ENCODE peak calls at places on chromosomes 4 and X, in six cellular contexts. D, Z, W, P, G and I are unnamed samples. For H3K4me1, the result is how much of the 10 kb centered on the place peaks cover.

GRCh38 chr4:137664055-137664405 is 131.7 kb upstream of the PCDH18 start:
- DNase-seq in D (peak), Z (no peak), W (no peak), P (no peak), G (no peak), I (no peak)

GRCh38 chrX:9308426-9308825 is 156.4 kb upstream of the TBL1X start:
- DNase-seq in D (no peak), Z (no peak), W (no peak), P (no peak), G (no peak), I (no peak)

GRCh38 chrX:40151211-40152172 is 53.7 kb upstream of the BCOR start:
- DNase-seq in D (peak), Z (no peak), W (no peak), P (peak), G (no peak), I (no peak)

GRCh38 chr4:173167793-173168395 is 717 bp upstream of the GALNT7 start:
- DNase-seq in D (peak), Z (peak), W (peak), P (no peak), G (no peak), I (no peak)

GRCh38 chr4:152728343-152728742 is 48.5 kb upstream of the TMEM154 start:
- DNase-seq in D (no peak), Z (no peak), W (no peak), P (no peak), G (no peak), I (no peak)

GRCh38 chr4:11743236-11743635 is 314.5 kb upstream of the HS3ST1 start:
- DNase-seq in D (no peak), Z (peak), W (no peak), P (no peak), G (no peak), I (no peak)

GRCh38 chrX:153793291-153793690 is 884 bp downstream of the IDH3G start:
- DNase-seq in D (peak), Z (no peak), W (no peak), P (no peak), G (no peak), I (no peak)

GRCh38 chrX:74325130-74326059 is 21.4 kb downstream of the ZCCHC13 start:
- DNase-seq in D (no peak), Z (no peak), W (no peak), P (no peak), G (no peak), I (no peak)

GRCh38 chr4:75254745-75255144 is 259.5 kb downstream of the RCHY1 start:
- DNase-seq in D (peak), Z (no peak), W (no peak), P (no peak), G (no peak), I (no peak)

GRCh38 chr4:84503495-84504437 is 4.7 kb upstream of the NKX6-1 start:
- DNase-seq in D (peak), Z (peak), W (no peak), P (no peak), G (no peak), I (no peak)

GRCh38 chrX:150084474-150085229 is 146.4 kb upstream of the EOLA2 start:
- DNase-seq in D (no peak), Z (no peak), W (no peak), P (no peak), G (no peak), I (no peak)

GRCh38 chr4:176882201-176882600 is 89.5 kb upstream of the VEGFC start:
- DNase-seq in D (no peak), Z (no peak), W (no peak), P (no peak), G (no peak), I (no peak)

GRCh38 chr4:4491396-4491893 is 50.4 kb downstream of the STX18 start:
- DNase-seq in D (no peak), Z (no peak), W (no peak), P (no peak), G (no peak), I (no peak)

GRCh38 chr4:8644461-8644891 is 51.9 kb downstream of the CPZ start:
- DNase-seq in D (no peak), Z (no peak), W (no peak), P (no peak), G (no peak), I (no peak)

GRCh38 chr4:70901607-70901983 is 574 bp upstream of the MOB1B start:
- DNase-seq in D (no peak), Z (peak), W (no peak), P (no peak), G (no peak), I (no peak)

GRCh38 chr4:186823989-186824388 is 100.3 kb upstream of the FAT1 start:
- DNase-seq in D (peak), Z (no peak), W (no peak), P (no peak), G (no peak), I (no peak)

GRCh38 chrX:15761564-15762191 is 23.6 kb downstream of the CA5B start:
- DNase-seq in D (peak), Z (peak), W (no peak), P (peak), G (no peak), I (no peak)

GRCh38 chr4:29046716-29047115 is 1673.5 kb upstream of the PCDH7 start:
- DNase-seq in D (peak), Z (no peak), W (no peak), P (no peak), G (no peak), I (no peak)

GRCh38 chrX:152902502-152902820 is 4.6 kb downstream of the ZNF185 start:
- DNase-seq in D (no peak), Z (no peak), W (no peak), P (no peak), G (no peak), I (no peak)

GRCh38 chr4:1383728-1384591 is 22.3 kb downstream of the NKX1-1 start:
- DNase-seq in D (no peak), Z (no peak), W (peak), P (no peak), G (no peak), I (peak)

DNA sequence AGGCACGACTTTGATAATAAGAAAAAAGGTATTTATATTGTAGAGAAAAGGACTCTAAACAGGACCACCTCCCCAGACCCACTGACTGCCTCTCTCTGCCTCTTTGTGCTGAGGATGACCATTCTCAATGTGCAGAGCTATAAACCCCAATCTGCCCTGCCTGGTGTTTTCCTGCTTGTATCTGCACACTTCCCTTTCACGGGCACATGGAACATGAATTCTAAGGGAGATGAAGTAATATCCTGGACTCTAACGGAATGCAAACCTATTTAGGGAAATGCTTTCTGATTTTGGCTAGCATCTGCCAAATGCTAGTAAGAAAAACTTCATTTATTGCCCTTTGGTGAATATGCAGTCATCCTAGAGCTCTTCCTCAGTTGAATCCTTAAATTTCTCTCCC is 2.4 kb downstream of the DIPK2B start:
- DNase-seq in D (no peak), Z (no peak), W (no peak), P (no peak), G (no peak), I (no peak)
- H3K27ac ChIP-seq in D (no peak), Z (no peak), W (no peak), P (peak), G (no peak), I (peak)

GRCh38 chr4:3338321-3338838 is 45.6 kb downstream of the RGS12 start:
- DNase-seq in D (no peak), Z (no peak), W (no peak), P (no peak), G (no peak), I (no peak)
- H3K4me1 ChIP-seq in D (under half), Z (under half), W (under half), P (under half), G (under half), I (under half)

DNA sequence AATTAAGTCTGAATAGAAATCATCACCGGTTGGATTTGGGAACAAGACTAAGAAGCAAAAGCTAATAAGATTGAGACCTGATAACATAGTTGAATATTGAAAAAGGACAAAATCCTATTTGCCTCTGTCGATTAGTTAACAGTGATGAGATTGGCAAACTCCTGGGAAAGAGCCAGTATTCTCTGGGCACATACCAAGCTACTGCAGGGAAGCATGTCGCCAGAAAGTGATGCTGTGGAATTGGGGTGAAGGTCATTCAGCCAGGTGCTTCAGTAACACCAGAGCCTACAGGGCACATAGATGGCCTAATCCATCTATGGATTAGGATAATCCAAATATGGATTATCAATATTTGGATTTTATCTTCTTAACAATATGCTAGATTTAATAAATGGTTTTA is 44.0 kb downstream of the OSTC start:
- DNase-seq in D (no peak), Z (no peak), W (no peak), P (no peak), G (no peak), I (no peak)
- H3K27ac ChIP-seq in D (no peak), Z (no peak), W (no peak), P (no peak), G (no peak), I (no peak)

DNA sequence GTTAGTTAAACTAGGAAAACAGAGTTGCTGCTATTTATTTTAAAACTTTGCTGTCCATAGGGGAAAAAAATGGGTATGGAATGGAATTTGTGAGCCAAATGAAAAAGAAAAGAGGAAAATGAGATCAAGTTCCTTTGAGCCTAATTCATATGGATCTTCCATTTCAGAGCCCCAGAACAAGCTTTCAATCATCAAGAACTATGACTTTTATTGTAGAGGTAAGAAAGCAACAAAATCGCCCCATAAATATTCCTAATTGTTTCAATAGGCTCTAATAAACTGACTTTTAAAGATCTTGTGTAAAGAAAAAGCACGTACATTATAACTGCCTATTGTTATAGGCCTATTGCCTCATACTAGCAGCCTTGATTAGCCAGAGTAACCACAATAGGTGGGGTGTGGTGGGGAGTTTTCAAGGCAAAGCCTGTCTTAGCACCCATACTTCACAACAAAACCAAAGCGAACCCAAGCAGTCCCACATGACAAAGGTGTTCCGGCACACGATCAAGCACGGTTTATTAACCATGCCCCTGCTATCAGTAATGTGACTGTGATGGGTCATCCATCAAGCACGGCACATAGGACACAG is 44.4 kb downstream of the RBM47 start:
- DNase-seq in D (no peak), Z (no peak), W (no peak), P (no peak), G (no peak), I (no peak)
- H3K4me1 ChIP-seq in D (under half), Z (under half), W (under half), P (under half), G (under half), I (under half)

DNA sequence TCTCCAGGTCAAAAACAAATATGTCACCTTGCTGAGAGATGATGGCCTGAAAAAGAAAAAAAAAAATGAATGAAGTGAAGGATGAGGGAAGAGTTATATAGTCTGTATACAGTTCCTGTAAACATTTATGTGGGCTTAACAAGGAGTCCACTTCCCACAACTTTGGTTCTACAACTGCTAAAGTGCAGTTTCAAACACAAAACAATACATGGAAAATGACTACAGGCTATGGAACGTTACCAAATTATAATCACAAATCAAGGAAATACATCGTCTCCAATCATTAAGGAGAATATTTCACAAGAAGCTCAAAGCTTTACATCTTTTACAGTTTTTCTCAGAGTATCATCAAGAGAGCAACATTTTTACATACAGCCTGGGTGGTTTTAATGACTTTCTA is 128.5 kb downstream of the MANBA start:
- DNase-seq in D (no peak), Z (no peak), W (no peak), P (no peak), G (no peak), I (no peak)
- H3K27ac ChIP-seq in D (no peak), Z (no peak), W (no peak), P (no peak), G (no peak), I (peak)

GRCh38 chr4:100486496-100486895 is 31.3 kb downstream of the EMCN start:
- DNase-seq in D (no peak), Z (peak), W (no peak), P (no peak), G (no peak), I (no peak)
- H3K4me1 ChIP-seq in D (under half), Z (under half), W (under half), P (under half), G (under half), I (under half)

GRCh38 chr4:24322986-24323385 is 261.4 kb downstream of the DHX15 start:
- DNase-seq in D (no peak), Z (no peak), W (no peak), P (no peak), G (no peak), I (no peak)
- H3K27ac ChIP-seq in D (no peak), Z (no peak), W (no peak), P (no peak), G (no peak), I (no peak)